ENCODE peak calls at places on chromosomes 12 and 14, in eight cellular contexts. I is astrocyte, D is fibroblast of lung, N is GM23248, J is hepatocyte, R is endothelial cell of umbilical vein, U is PC-3, G is GM12878. V is an unnamed sample.

GRCh38 chr12:68915055-68915454 is 17.9 kb downstream of the CPM start:
- DNase-seq in I (peak), D (peak), N (peak), J (no peak), R (no peak), U (peak), G (no peak), V (no peak)

GRCh38 chr12:132485619-132486018 is 4.3 kb upstream of the FBRSL1 start:
- DNase-seq in I (no peak), D (no peak), N (no peak), J (no peak), R (no peak), U (no peak), G (no peak), V (no peak)

GRCh38 chr12:107492393-107493134 is 193.0 kb upstream of the PWP1 start:
- DNase-seq in I (no peak), D (no peak), N (no peak), J (no peak), R (no peak), U (no peak), G (no peak), V (no peak)

GRCh38 chr14:95713596-95714371 is at the start of gene TCL1A:
- DNase-seq in I (no peak), D (no peak), N (no peak), J (no peak), R (no peak), U (no peak), G (no peak), V (no peak)

GRCh38 chr14:86003998-86004397 is 474.1 kb downstream of the FLRT2 start:
- DNase-seq in I (peak), D (peak), N (peak), J (peak), R (no peak), U (peak), G (no peak), V (no peak)

GRCh38 chr12:111129149-111129548 is 208.8 kb upstream of the MYL2 start:
- DNase-seq in I (no peak), D (no peak), N (no peak), J (no peak), R (no peak), U (no peak), G (no peak), V (no peak)

GRCh38 chr12:60106207-60106606 is 510.4 kb downstream of the SLC16A7 start:
- DNase-seq in I (peak), D (peak), N (peak), J (no peak), R (peak), U (peak), G (no peak), V (no peak)

GRCh38 chr14:50388256-50388931 is 8.3 kb downstream of the CDKL1 start:
- DNase-seq in I (no peak), D (no peak), N (no peak), J (peak), R (peak), U (no peak), G (no peak), V (no peak)

GRCh38 chr12:12724421-12725085 is 7.4 kb downstream of the CDKN1B start:
- DNase-seq in I (no peak), D (no peak), N (peak), J (no peak), R (no peak), U (peak), G (no peak), V (no peak)

GRCh38 chr12:112381421-112381897 is 772 bp downstream of the HECTD4 start:
- DNase-seq in I (no peak), D (no peak), N (peak), J (peak), R (peak), U (peak), G (no peak), V (no peak)

GRCh38 chr14:61555056-61555838 is 140.1 kb upstream of the HIF1A start:
- DNase-seq in I (peak), D (no peak), N (peak), J (no peak), R (no peak), U (peak), G (no peak), V (no peak)

GRCh38 chr12:119322324-119322723 is 12.2 kb upstream of the CCDC60 start:
- DNase-seq in I (no peak), D (no peak), N (no peak), J (peak), R (no peak), U (no peak), G (no peak), V (no peak)

GRCh38 chr12:85823436-85824179 is 12.6 kb downstream of the RASSF9 start:
- DNase-seq in I (peak), D (peak), N (peak), J (no peak), R (peak), U (peak), G (no peak), V (no peak)

GRCh38 chr14:34365309-34365915 is 96.6 kb downstream of the SPTSSA start:
- DNase-seq in I (no peak), D (peak), N (peak), J (peak), R (peak), U (peak), G (no peak), V (no peak)

GRCh38 chr14:88559852-88560251 is 3.0 kb upstream of the ZC3H14 start:
- DNase-seq in I (peak), D (peak), N (peak), J (peak), R (no peak), U (peak), G (no peak), V (no peak)

GRCh38 chr14:74362361-74362915 is 14.2 kb downstream of the VRTN start:
- DNase-seq in I (peak), D (peak), N (peak), J (peak), R (peak), U (peak), G (peak), V (peak)

GRCh38 chr12:6943387-6943718 is 263 bp upstream of the RNU7-1 start:
- DNase-seq in I (peak), D (peak), N (peak), J (peak), R (no peak), U (peak), G (no peak), V (peak)

GRCh38 chr12:74483057-74483456 is 54.6 kb upstream of the ATXN7L3B start:
- DNase-seq in I (no peak), D (no peak), N (no peak), J (no peak), R (no peak), U (no peak), G (no peak), V (no peak)

GRCh38 chr14:95527392-95528002 is 7.4 kb upstream of the GLRX5 start:
- DNase-seq in I (peak), D (peak), N (peak), J (peak), R (no peak), U (peak), G (no peak), V (no peak)

GRCh38 chr14:52051861-52052260 is 17.0 kb downstream of the NID2 start:
- DNase-seq in I (peak), D (peak), N (peak), J (no peak), R (no peak), U (no peak), G (no peak), V (no peak)

GRCh38 chr12:68446896-68447806 is 115.0 kb upstream of the MDM1 start:
- DNase-seq in I (no peak), D (no peak), N (peak), J (no peak), R (no peak), U (no peak), G (no peak), V (no peak)

GRCh38 chr14:64303471-64303917 is 9.3 kb upstream of the ESR2 start:
- DNase-seq in I (peak), D (peak), N (peak), J (peak), R (peak), U (peak), G (peak), V (peak)

GRCh38 chr12:121464331-121464730 is 64.4 kb downstream of the RNF34 start:
- DNase-seq in I (no peak), D (no peak), N (no peak), J (no peak), R (no peak), U (no peak), G (no peak), V (no peak)

GRCh38 chr12:121466800-121467637 is 67.1 kb downstream of the RNF34 start:
- DNase-seq in I (peak), D (peak), N (peak), J (peak), R (peak), U (peak), G (peak), V (peak)

GRCh38 chr12:121465921-121466799 is 66.2 kb downstream of the RNF34 start:
- DNase-seq in I (no peak), D (no peak), N (peak), J (peak), R (peak), U (peak), G (no peak), V (no peak)

GRCh38 chr12:121468451-121468850 is 68.5 kb downstream of the RNF34 start:
- DNase-seq in I (no peak), D (peak), N (peak), J (no peak), R (no peak), U (no peak), G (no peak), V (no peak)

GRCh38 chr12:121467638-121468403 is 67.9 kb downstream of the RNF34 start:
- DNase-seq in I (no peak), D (peak), N (peak), J (peak), R (peak), U (no peak), G (no peak), V (no peak)
- TF ChIP-seq EZH2 in I (no peak), D (no peak), N (no peak), J (no peak), R (no peak), U (no peak), G (no peak), V (no peak)

GRCh38 chr12:115623764-115624334 is 653.6 kb downstream of the MED13L start:
- DNase-seq in I (no peak), D (no peak), N (no peak), J (no peak), R (no peak), U (no peak), G (no peak), V (no peak)
- H3K27ac ChIP-seq in I (no peak), D (no peak), N (no peak), J (no peak), R (no peak), U (no peak), G (no peak), V (no peak)

DNA sequence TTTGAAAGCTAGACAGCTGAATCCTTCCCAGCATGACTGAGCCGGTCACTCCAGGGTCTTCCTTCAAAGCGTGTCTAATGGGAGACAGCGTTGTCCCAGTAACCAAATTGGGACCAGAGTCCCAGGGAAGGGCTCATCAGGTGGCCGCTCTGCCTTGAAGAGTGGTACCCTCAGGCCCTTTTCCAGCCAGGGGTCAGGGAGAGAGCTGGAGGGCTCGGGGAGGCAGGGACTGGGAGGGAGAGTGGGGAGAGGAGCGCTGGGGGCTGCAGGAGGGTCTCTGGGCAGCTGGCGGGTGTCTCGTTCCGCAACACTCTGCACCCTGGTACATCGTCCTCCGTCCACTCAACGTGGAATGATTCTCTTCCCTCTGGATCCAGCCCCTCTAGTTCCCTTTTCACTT is 1.6 kb upstream of the RTL1 start:
- DNase-seq in I (no peak), D (no peak), N (no peak), J (no peak), R (no peak), U (no peak), G (no peak), V (no peak)
- TF ChIP-seq EZH2 in I (no peak), D (no peak), N (no peak), J (no peak), R (no peak), U (no peak), G (no peak), V (no peak)

GRCh38 chr12:51240971-51241370 is 2.3 kb downstream of the DAZAP2 start:
- DNase-seq in I (peak), D (peak), N (peak), J (no peak), R (no peak), U (peak), G (no peak), V (no peak)
- H3K27ac ChIP-seq in I (peak), D (peak), N (peak), J (no peak), R (no peak), U (no peak), G (no peak), V (no peak)

GRCh38 chr14:99644723-99645544 is at the start of gene HHIPL1:
- DNase-seq in I (peak), D (peak), N (peak), J (peak), R (peak), U (peak), G (no peak), V (no peak)
- TF ChIP-seq EZH2 in I (no peak), D (no peak), N (no peak), J (no peak), R (peak), U (no peak), G (no peak), V (no peak)

GRCh38 chr14:68522510-68523325 is 270.1 kb downstream of the ZFP36L1 start:
- DNase-seq in I (no peak), D (peak), N (peak), J (no peak), R (no peak), U (no peak), G (no peak), V (no peak)
- H3K27ac ChIP-seq in I (no peak), D (no peak), N (no peak), J (peak), R (no peak), U (no peak), G (no peak), V (no peak)

GRCh38 chr12:49094104-49094948 is at the start of gene DHH:
- DNase-seq in I (no peak), D (no peak), N (peak), J (peak), R (peak), U (peak), G (no peak), V (no peak)
- TF ChIP-seq EZH2 in I (peak), D (peak), N (peak), J (peak), R (no peak), U (peak), G (no peak), V (no peak)

V was measured in HCT116.